ENCODE peak calls at places on chromosome 17, in four cellular contexts. G is K562, K is HCT116, R is HepG2. C is an unnamed sample.
A peak's percentile ranks its signal among the peaks of the same experiment; 100 is the strongest.

GRCh38 chr17:10616502-10617119 is 40.5 kb downstream of the MYH3 start:
- DNase-seq in G (peak; percentile 65), K (peak; percentile 83), R (peak; percentile 69), C (peak; percentile 80)

GRCh38 chr17:41660221-41660711 is 28.4 kb upstream of the EIF1 start:
- DNase-seq in G (no peak), K (no peak), R (no peak), C (no peak)

GRCh38 chr17:78555741-78556401 is 21.3 kb downstream of the DNAH17 start:
- DNase-seq in G (no peak), K (no peak), R (no peak), C (no peak)

GRCh38 chr17:47317119-47317518 is 6.6 kb upstream of the EFCAB13 start:
- DNase-seq in G (no peak), K (no peak), R (no peak), C (no peak)

GRCh38 chr17:22409160-22409751 is 716.9 kb downstream of the KCNJ18 start:
- DNase-seq in G (peak; percentile 32), K (no peak), R (no peak), C (no peak)

GRCh38 chr17:16941072-16941641 is 30.8 kb downstream of the TNFRSF13B start:
- DNase-seq in G (no peak), K (no peak), R (no peak), C (no peak)

GRCh38 chr17:40485851-40486512 is 15.4 kb downstream of the TNS4 start:
- DNase-seq in G (no peak), K (peak; percentile 88), R (peak; percentile 86), C (no peak)

GRCh38 chr17:65191805-65192740 is 54.9 kb downstream of the RGS9 start:
- DNase-seq in G (no peak), K (peak; percentile 18), R (peak; percentile 20), C (no peak)

GRCh38 chr17:61813211-61813610 is 50.1 kb downstream of the BRIP1 start:
- DNase-seq in G (no peak), K (no peak), R (no peak), C (no peak)

GRCh38 chr17:3222505-3222904 is 15.0 kb downstream of the OR1A1 start:
- DNase-seq in G (no peak), K (no peak), R (no peak), C (no peak)

GRCh38 chr17:65531508-65532431 is 29.7 kb downstream of the AXIN2 start:
- DNase-seq in G (no peak), K (no peak), R (no peak), C (peak; percentile 93)

GRCh38 chr17:15411556-15412198 is 55.7 kb downstream of the CDRT4 start:
- DNase-seq in G (no peak), K (no peak), R (no peak), C (no peak)

GRCh38 chr17:20010099-20010863 is 1.1 kb downstream of the SPECC1 start:
- DNase-seq in G (peak; percentile 32), K (peak; percentile 54), R (peak; percentile 33), C (peak; percentile 64)

GRCh38 chr17:80356231-80356856 is 58.6 kb upstream of the ENDOV start:
- DNase-seq in G (no peak), K (no peak), R (no peak), C (no peak)

GRCh38 chr17:65185060-65185459 is 47.9 kb downstream of the RGS9 start:
- DNase-seq in G (no peak), K (no peak), R (no peak), C (peak; percentile 83)

GRCh38 chr17:28997811-28998210 is 8.0 kb downstream of the SEZ6 start:
- DNase-seq in G (no peak), K (no peak), R (no peak), C (no peak)

GRCh38 chr17:44786551-44787081 is 27.8 kb downstream of the ADAM11 start:
- DNase-seq in G (no peak), K (no peak), R (no peak), C (no peak)

GRCh38 chr17:47119746-47120520 is 69.2 kb downstream of the CDC27 start:
- DNase-seq in G (no peak), K (peak; percentile 46), R (peak; percentile 28), C (no peak)

GRCh38 chr17:61744804-61745203 is 118.5 kb downstream of the BRIP1 start:
- DNase-seq in G (no peak), K (no peak), R (no peak), C (no peak)

GRCh38 chr17:12666718-12667117 is 1.0 kb downstream of the MYOCD start:
- DNase-seq in G (no peak), K (no peak), R (no peak), C (no peak)

GRCh38 chr17:12665263-12666210 is at the start of gene MYOCD:
- DNase-seq in G (no peak), K (no peak), R (no peak), C (peak; percentile 28)

GRCh38 chr17:12664894-12665262 is 812 bp upstream of the MYOCD start:
- DNase-seq in G (no peak), K (no peak), R (no peak), C (no peak)

GRCh38 chr17:12664252-12664651 is 1.4 kb upstream of the MYOCD start:
- DNase-seq in G (no peak), K (no peak), R (no peak), C (no peak)

DNA sequence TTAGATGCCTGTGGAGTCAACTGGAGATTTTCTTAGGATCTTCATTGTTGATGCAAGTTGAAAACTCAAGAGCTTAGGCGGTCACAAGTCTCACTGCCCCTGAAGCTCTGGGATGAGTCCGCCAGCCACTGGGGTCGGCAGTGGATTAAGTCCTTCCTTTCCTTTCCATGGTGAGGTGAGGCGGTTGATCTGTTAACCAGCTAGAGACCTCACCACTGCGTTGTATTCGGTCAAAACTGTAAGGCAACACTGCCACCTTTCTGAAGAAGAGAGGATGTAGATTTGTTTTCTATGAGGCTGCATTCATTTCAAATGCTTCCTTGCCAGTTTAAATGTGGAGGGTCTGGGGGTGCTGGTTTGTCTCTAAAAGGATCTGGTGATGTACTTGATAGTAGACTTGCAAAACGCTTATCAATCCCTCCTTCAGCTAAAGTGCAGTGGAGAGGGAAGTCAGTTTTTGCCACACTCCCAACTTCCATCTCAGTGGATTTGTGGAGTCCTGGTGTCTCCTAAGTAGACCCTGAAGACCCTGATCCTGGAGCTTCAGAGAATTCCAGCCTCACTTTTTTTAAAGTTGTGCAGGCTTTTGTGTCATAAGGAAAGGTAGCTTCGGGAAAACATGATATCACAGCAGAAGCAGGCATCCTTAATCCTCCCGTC is 1.7 kb downstream of the MYOCD start:
- DNase-seq in G (no peak), K (peak; percentile 40), R (peak; percentile 62), C (peak; percentile 13)
- TF ChIP-seq ELF1 in G (no peak), K (no peak), R (no peak), C (no peak)

DNA sequence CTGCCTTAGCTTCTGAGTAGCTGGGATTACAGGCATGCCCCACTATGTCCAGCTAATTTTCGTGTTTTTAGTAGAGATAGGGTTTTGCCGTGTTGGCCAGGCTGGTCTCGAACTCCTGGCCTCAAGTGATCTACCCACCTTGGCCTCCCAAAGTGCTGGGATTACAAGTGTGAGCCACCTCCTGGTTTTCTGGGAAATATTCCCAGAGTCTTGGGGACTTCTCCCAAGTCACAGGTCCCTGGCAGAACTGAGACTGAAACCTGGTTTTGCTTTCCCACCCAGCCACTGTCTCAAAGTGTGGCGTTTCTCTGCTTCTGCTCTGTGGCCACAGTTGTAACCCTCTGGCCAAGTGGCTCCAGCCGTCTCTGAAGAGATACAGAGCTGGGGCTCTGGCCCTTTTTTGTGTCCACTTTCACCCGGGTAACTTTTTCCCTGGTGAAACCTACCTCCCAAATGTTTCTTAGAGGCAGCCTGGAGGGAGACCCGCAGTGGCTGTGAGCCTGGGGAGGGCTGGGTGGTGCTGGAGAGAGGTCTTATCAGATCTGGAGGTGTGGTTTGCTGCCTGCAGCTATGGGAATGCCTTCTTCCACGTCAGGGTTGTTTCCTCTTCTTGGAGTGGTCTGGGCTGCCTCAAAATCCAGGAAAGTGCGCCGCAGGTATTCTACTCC is 5.1 kb downstream of the KSR1 start:
- DNase-seq in G (peak; percentile 80), K (no peak), R (no peak), C (no peak)
- H4K20me1 ChIP-seq in G (peaks cover 4% of the 10 kb centered on the region), K (no peaks in the 10 kb centered on the region), R (no peaks in the 10 kb centered on the region), C (peaks cover 11% of the 10 kb centered on the region)

GRCh38 chr17:34171245-34171818 is 83.8 kb upstream of the CCL2 start:
- DNase-seq in G (peak; percentile 84), K (peak; percentile 12), R (peak; percentile 65), C (peak; percentile 62)
- TF ChIP-seq ELF1 in G (no peak), K (no peak), R (no peak), C (no peak)

DNA sequence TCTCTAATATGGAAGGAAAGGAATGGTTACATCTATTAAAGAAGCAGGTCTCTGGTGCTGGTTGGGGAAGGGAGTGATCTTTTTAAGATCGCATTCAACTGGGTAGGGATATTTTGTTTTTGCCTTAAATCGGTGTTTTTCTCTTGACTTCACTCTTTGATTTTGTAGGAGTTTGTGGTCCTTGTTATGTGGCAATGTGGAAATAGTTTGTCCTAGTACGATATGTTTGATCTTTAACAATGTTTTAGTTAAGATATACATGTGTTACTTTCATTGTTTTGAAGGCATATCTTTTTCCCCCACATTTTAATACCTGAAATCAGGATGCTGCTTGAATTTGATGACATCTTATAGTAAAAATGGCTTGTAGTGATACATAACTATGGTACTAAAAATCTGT is 8.7 kb downstream of the GGNBP2 start:
- DNase-seq in G (no peak), K (no peak), R (no peak), C (no peak)
- H4K20me1 ChIP-seq in G (peaks cover 4% of the 10 kb centered on the region), K (no peaks in the 10 kb centered on the region), R (peaks cover 7% of the 10 kb centered on the region), C (peaks cover 73% of the 10 kb centered on the region)

GRCh38 chr17:4945176-4945943 is 3.0 kb downstream of the PFN1 start:
- DNase-seq in G (peak; percentile 42), K (peak; percentile 82), R (peak; percentile 59), C (no peak)
- TF ChIP-seq ELF1 in G (no peak), K (no peak), R (no peak), C (no peak)

GRCh38 chr17:81428945-81429344 is 33.7 kb downstream of the BAHCC1 start:
- DNase-seq in G (no peak), K (no peak), R (no peak), C (no peak)
- H4K20me1 ChIP-seq in G (peaks cover 6% of the 10 kb centered on the region), K (no peaks in the 10 kb centered on the region), R (no peaks in the 10 kb centered on the region), C (peaks cover 39% of the 10 kb centered on the region)

DNA sequence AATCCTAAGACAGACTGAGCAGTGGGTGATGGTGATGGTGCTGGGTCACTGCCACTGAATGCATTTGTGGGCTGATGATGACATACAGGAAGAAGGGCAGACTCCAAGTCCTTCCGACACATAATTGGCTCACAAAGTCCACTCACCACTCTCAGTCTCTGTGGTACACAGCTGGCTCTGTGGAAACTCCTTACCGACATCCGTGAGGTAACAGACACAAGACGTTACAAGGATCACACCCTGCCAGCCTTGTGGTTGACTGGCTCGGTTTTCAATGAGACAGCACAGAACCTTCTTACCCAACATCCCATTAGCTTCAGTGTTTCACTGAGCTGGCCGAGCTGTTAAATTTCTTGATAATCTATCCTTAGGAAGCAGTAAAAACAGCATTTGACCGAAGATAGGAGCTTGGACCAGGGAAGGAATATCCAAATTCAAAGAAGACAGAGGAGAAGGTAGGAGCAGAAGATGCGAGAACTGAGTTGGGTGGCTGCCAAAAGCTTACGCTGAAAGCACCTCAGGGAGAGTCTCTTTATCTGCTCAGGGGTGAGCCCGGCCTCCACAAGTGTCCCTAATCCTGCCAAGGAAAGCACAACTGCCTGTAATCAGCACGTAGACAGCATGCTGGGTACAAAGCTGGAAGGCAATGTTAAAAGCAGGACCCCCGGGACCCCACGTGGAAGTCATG is 5.5 kb upstream of the MXRA7 start:
- DNase-seq in G (no peak), K (no peak), R (no peak), C (no peak)
- TF ChIP-seq ELF1 in G (no peak), K (no peak), R (no peak), C (peak; percentile 22)

DNA sequence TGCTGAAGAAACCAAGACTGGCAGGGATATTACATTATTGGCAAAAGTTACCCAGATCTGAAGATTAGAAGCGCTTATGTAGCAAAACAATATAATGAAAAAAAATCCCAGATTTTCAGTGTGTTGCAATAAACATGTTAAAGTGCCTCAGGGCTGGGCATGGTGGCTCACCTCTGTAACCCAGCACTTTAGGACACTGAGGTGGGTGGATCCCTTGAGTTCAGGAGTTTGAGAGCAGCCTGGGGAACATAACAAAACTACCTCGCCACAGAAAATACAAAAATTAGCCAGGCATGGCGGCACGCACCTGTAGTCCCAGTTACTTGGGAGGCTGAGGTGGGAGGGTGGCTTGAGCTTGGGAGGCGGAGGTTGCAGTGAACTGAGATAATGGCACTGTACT is 6.8 kb downstream of the ZNF207 start:
- DNase-seq in G (no peak), K (no peak), R (no peak), C (no peak)
- H4K20me1 ChIP-seq in G (peaks cover 51% of the 10 kb centered on the region), K (peaks cover 58% of the 10 kb centered on the region), R (peaks cover 68% of the 10 kb centered on the region), C (peaks cover 97% of the 10 kb centered on the region)

C was measured in SK-N-SH.